ENCODE peak calls at places on chromosome 15, in seven cellular contexts. K, X, L, S, Z, M and R are unnamed samples.

GRCh38 chr15:40511472-40512133 is 40.8 kb downstream of the CHST14 start:
- DNase-seq in L (no peak), S (peak), M (no peak), Z (peak), X (peak), K (peak), R (no peak)

GRCh38 chr15:88681610-88682221 is 42.9 kb downstream of the ISG20 start:
- DNase-seq in S (no peak), M (no peak), L (no peak), K (no peak), Z (no peak), X (no peak), R (no peak)

GRCh38 chr15:98933376-98933775 is 74.2 kb downstream of the PGPEP1L start:
- DNase-seq in K (no peak), X (no peak), M (no peak), Z (no peak), S (no peak), L (no peak), R (no peak)

GRCh38 chr15:35624881-35625280 is 78.9 kb upstream of the DPH6 start:
- DNase-seq in K (no peak), L (no peak), M (no peak), Z (peak), X (peak), S (no peak), R (no peak)

GRCh38 chr15:77083381-77084160 is 12.7 kb upstream of the TSPAN3 start:
- DNase-seq in L (peak), S (peak), M (peak), K (peak), X (no peak), Z (peak), R (peak)

GRCh38 chr15:52010633-52011595 is 8.1 kb upstream of the MAPK6 start:
- DNase-seq in X (peak), L (no peak), K (peak), S (peak), M (no peak), Z (peak), R (no peak)

GRCh38 chr15:69876030-69876429 is 221.7 kb downstream of the TLE3 start:
- DNase-seq in X (no peak), M (no peak), S (no peak), K (no peak), L (no peak), Z (no peak), R (no peak)

GRCh38 chr15:71679223-71680078 is 130.9 kb upstream of the NR2E3 start:
- DNase-seq in Z (peak), X (peak), K (no peak), M (no peak), L (no peak), S (no peak), R (no peak)

GRCh38 chr15:25762015-25762662 is 101.0 kb downstream of the ATP10A start:
- DNase-seq in K (no peak), Z (no peak), S (no peak), X (no peak), M (no peak), L (no peak), R (peak)

GRCh38 chr15:81000144-81000625 is 538 bp upstream of the TLNRD1 start:
- DNase-seq in Z (no peak), L (no peak), M (no peak), S (no peak), X (peak), K (no peak), R (no peak)

GRCh38 chr15:30922469-30923311 is 19.0 kb downstream of the FAN1 start:
- DNase-seq in X (peak), M (no peak), Z (no peak), K (peak), L (no peak), S (no peak), R (no peak)